ENCODE peak calls at places on chromosome 11, in six cellular contexts. U, O, N, L, A and Q are unnamed samples.

GRCh38 chr11:85826096-85826855 is 15.3 kb upstream of the SYTL2 start:
- DNase-seq in N (no peak), U (peak; percentile 62), L (no peak), A (no peak), O (no peak), Q (no peak)

GRCh38 chr11:10459029-10459970 is 4.2 kb downstream of the AMPD3 start:
- DNase-seq in A (no peak), O (peak; percentile 61), L (peak; percentile 51), U (peak; percentile 16), N (no peak), Q (no peak)

GRCh38 chr11:44047931-44048431 is at the start of gene ACCSL:
- DNase-seq in L (no peak), A (no peak), O (no peak), N (peak; percentile 55), U (no peak), Q (no peak)

GRCh38 chr11:325796-326591 is 5.3 kb upstream of the IFITM3 start:
- DNase-seq in N (no peak), L (no peak), A (no peak), O (no peak), U (no peak), Q (peak; percentile 64)

GRCh38 chr11:12671378-12671777 is 2.8 kb upstream of the TEAD1 start:
- DNase-seq in U (no peak), L (no peak), A (no peak), N (no peak), O (no peak), Q (no peak)

GRCh38 chr11:2940930-2941821 is 12.0 kb upstream of the PHLDA2 start:
- DNase-seq in A (no peak), O (no peak), L (no peak), N (no peak), U (no peak), Q (peak; percentile 65)

GRCh38 chr11:118084247-118084646 is 2.5 kb downstream of the SMIM35 start:
- DNase-seq in N (no peak), U (no peak), L (no peak), A (no peak), O (no peak), Q (no peak)

GRCh38 chr11:78228467-78228866 is 39.7 kb downstream of the USP35 start:
- DNase-seq in U (peak; percentile 85), A (peak; percentile 15), O (no peak), N (no peak), L (no peak), Q (peak; percentile 61)

GRCh38 chr11:115159122-115159665 is 345.0 kb downstream of the CADM1 start:
- DNase-seq in N (no peak), A (no peak), L (no peak), O (no peak), U (no peak), Q (no peak)

GRCh38 chr11:61776561-61777075 is 15.8 kb downstream of the TMEM258 start:
- DNase-seq in A (peak; percentile 45), U (peak; percentile 86), L (no peak), N (no peak), O (peak; percentile 24), Q (no peak)

GRCh38 chr11:27088353-27088752 is 47.7 kb downstream of the BBOX1 start:
- DNase-seq in A (no peak), L (no peak), N (no peak), U (no peak), O (no peak), Q (no peak)

GRCh38 chr11:64675417-64676252 is 47.4 kb downstream of the NRXN2 start:
- DNase-seq in U (no peak), A (no peak), O (no peak), L (no peak), N (no peak), Q (peak; percentile 86)

GRCh38 chr11:5608778-5609177 is 12.3 kb downstream of the TRIM6 start:
- DNase-seq in N (no peak), A (no peak), O (no peak), L (no peak), U (no peak), Q (no peak)

GRCh38 chr11:116976941-116977570 is 121.2 kb downstream of the SIK3 start:
- DNase-seq in L (no peak), A (no peak), N (no peak), U (peak; percentile 43), O (no peak), Q (no peak)

GRCh38 chr11:75626692-75627536 is 41.9 kb downstream of the MAP6 start:
- DNase-seq in U (no peak), L (no peak), O (no peak), A (no peak), N (no peak), Q (no peak)

GRCh38 chr11:17020831-17021230 is 6.6 kb upstream of the PLEKHA7 start:
- DNase-seq in O (no peak), U (peak; percentile 23), A (no peak), N (no peak), L (no peak), Q (no peak)

GRCh38 chr11:95794086-95794485 is 3.8 kb downstream of the CEP57 start:
- DNase-seq in N (no peak), A (no peak), O (no peak), L (no peak), U (no peak), Q (no peak)

GRCh38 chr11:15276616-15277015 is 161.9 kb downstream of the INSC start:
- DNase-seq in L (no peak), U (peak; percentile 46), A (no peak), O (no peak), N (no peak), Q (no peak)

GRCh38 chr11:110793556-110793955 is 81.3 kb upstream of the ARHGAP20 start:
- DNase-seq in A (no peak), L (no peak), N (no peak), O (no peak), U (peak; percentile 25), Q (no peak)

DNA sequence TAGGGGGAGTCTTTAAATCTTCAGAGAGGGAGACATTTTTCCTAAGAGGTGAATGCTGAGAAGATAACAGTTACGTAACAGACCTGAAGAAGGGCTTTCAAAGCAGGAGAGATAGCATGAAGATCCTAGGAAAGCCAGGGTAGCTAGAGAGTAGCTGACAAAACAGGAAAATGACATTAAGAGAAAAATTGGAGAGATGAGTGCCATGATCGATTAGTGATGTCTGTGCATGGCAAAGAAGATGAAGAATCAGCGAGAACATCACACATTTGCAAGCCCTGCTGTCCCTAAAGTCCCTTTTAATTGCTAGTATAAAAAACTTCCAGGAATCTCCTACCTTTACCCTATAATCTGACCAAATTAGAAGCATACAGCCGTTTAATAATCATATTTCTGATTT is 116.9 kb upstream of the PAX6 start:
- DNase-seq in O (no peak), L (no peak), A (no peak), N (no peak), U (no peak), Q (no peak)
- H3K27me3 ChIP-seq in O (no peaks in the 10 kb centered on the region), L (no peaks in the 10 kb centered on the region), A (no peaks in the 10 kb centered on the region), N (peaks cover 3% of the 10 kb centered on the region), U (no peaks in the 10 kb centered on the region), Q (no peaks in the 10 kb centered on the region)

GRCh38 chr11:128573674-128574073 is 13.7 kb downstream of the ETS1 start:
- DNase-seq in L (no peak), N (no peak), A (no peak), U (no peak), O (no peak), Q (no peak)

GRCh38 chr11:128576555-128576954 is 10.8 kb downstream of the ETS1 start:
- DNase-seq in U (peak; percentile 47), A (no peak), L (no peak), N (no peak), O (no peak), Q (no peak)

GRCh38 chr11:128575956-128576340 is 11.4 kb downstream of the ETS1 start:
- DNase-seq in U (no peak), A (no peak), L (no peak), N (no peak), O (no peak), Q (no peak)

GRCh38 chr11:128574576-128575011 is 12.8 kb downstream of the ETS1 start:
- DNase-seq in O (no peak), N (no peak), U (no peak), L (no peak), A (no peak), Q (no peak)

DNA sequence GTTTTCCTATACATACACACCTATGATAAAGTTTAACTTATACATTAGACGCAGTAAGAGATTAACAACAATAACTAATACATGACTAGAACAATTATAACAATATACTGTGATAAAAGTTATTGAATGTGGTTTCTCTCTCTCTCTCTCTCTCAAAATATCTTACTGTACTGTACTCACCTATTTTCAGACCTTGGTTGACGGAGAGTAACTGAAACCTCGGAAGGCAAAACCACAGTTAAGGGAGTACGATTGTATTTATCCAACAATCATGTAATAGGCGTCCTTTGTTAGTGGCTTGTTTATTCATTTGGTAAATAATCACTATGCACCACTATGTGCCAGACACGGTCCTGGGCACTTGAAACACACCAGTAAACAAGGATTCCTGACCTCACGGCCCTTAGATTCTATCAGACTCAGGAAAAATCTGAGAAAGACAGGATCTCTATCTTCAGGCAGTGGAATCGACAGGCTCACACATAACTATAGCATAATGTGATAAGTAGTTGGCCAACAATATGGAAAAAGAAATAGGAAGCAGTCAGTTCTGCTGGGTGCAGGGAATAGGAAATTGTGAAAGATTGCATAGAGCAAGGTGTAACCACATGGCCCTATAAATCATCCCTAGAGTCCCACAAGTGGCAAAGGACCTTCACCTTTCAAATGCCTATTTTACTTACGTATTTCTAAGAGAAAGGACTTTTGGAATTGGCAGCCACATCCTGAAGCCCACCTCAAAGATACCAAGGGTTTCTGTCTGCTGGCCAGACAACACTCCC is 12.0 kb downstream of the ETS1 start:
- DNase-seq in N (no peak), L (no peak), A (no peak), O (no peak), U (no peak), Q (no peak)
- H3K27me3 ChIP-seq in N (no peaks in the 10 kb centered on the region), L (no peaks in the 10 kb centered on the region), A (no peaks in the 10 kb centered on the region), O (no peaks in the 10 kb centered on the region), U (no peaks in the 10 kb centered on the region), Q (no peaks in the 10 kb centered on the region)

GRCh38 chr11:46149342-46149741 is 28.1 kb upstream of the PHF21A start:
- DNase-seq in U (peak; percentile 27), L (no peak), O (no peak), N (no peak), A (no peak), Q (no peak)

GRCh38 chr11:46144741-46145140 is 23.5 kb upstream of the PHF21A start:
- DNase-seq in O (no peak), N (no peak), U (no peak), A (no peak), L (no peak), Q (no peak)

DNA sequence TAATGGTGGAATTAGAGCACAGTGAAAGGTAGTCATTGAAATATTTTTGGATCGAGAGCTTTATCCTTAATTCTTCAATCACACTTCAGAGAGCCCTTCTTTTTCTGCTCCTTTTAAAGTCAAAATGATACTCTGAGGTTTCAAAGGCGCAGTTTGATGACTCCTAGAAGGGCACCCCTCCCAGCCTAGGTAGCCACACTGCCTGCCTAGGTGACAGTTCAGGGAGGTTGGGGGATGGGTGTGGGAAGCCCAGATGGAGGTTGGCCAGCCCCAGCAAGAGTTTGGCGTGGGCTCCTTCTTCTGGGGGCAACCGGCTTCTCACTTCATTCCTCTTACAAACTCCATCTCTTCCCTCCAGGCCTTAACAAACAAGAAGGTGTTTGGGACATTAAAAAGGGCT is 28.6 kb upstream of the PHF21A start:
- DNase-seq in A (no peak), L (no peak), O (no peak), N (no peak), U (no peak), Q (no peak)
- H3K27me3 ChIP-seq in A (peaks cover 27% of the 10 kb centered on the region), L (no peaks in the 10 kb centered on the region), O (no peaks in the 10 kb centered on the region), N (peaks cover 5% of the 10 kb centered on the region), U (no peaks in the 10 kb centered on the region), Q (no peaks in the 10 kb centered on the region)

DNA sequence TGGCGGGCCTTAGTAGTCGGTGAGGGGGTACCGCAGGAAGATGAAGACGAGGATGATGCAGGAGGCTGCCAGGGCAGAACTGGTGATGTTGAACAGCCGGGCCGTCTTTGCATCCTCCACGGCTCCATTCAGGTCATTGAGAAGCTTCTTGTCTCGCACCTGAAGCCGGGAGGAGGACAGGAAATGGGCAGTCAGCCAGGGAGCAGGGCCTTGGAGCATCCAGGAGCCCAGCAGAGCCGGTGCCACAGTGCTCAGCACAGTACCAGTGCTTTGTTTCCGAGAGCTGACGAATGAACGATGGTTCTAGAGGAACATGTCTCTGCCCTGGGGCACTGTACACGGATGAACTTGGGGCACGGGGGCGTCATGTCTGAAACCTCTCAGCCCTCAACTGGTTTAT is 15.1 kb downstream of the IFITM10 start:
- DNase-seq in L (no peak), N (no peak), A (no peak), U (no peak), O (no peak), Q (no peak)
- H3K27me3 ChIP-seq in L (no peaks in the 10 kb centered on the region), N (peaks cover 69% of the 10 kb centered on the region), A (peaks cover 9% of the 10 kb centered on the region), U (no peaks in the 10 kb centered on the region), O (no peaks in the 10 kb centered on the region), Q (no peaks in the 10 kb centered on the region)